ENCODE peak calls at places on chromosome 13, in four cellular contexts. E is GM12878, W is K562, G is endothelial cell of umbilical vein. J is an unnamed sample.

GRCh38 chr13:21079761-21080730 is 18.7 kb upstream of the LATS2 start:
- DNase-seq in E (no peak), W (no peak), G (peak), J (peak)

GRCh38 chr13:32587774-32588165 is 1.5 kb downstream of the PDS5B start:
- DNase-seq in E (no peak), W (peak), G (peak), J (peak)

GRCh38 chr13:41562083-41562482 is 104.7 kb downstream of the RGCC start:
- DNase-seq in E (no peak), W (no peak), G (peak), J (peak)

GRCh38 chr13:21171420-21171819 is 4.9 kb downstream of the SKA3 start:
- DNase-seq in E (no peak), W (no peak), G (no peak), J (no peak)

GRCh38 chr13:75222031-75222430 is 259.9 kb downstream of the TBC1D4 start:
- DNase-seq in E (no peak), W (no peak), G (no peak), J (peak)

GRCh38 chr13:98576963-98577822 is at the start of gene STK24:
- DNase-seq in E (no peak), W (peak), G (peak), J (peak)

GRCh38 chr13:66981912-66982311 is 248.2 kb downstream of the PCDH9 start:
- DNase-seq in E (no peak), W (no peak), G (no peak), J (no peak)

GRCh38 chr13:94608586-94608985 is 6.9 kb downstream of the GPR180 start:
- DNase-seq in E (no peak), W (no peak), G (no peak), J (no peak)

GRCh38 chr13:81606074-81606473 is 1265.1 kb upstream of the SPRY2 start:
- DNase-seq in E (no peak), W (no peak), G (no peak), J (no peak)

GRCh38 chr13:105084931-105085330 is 1450.5 kb downstream of the EFNB2 start:
- DNase-seq in E (no peak), W (no peak), G (no peak), J (no peak)

GRCh38 chr13:51726446-51727185 is 77.3 kb downstream of the DHRS12 start:
- DNase-seq in E (no peak), W (no peak), G (peak), J (peak)

GRCh38 chr13:31199849-31200635 is at the start of gene B3GLCT:
- DNase-seq in E (no peak), W (peak), G (peak), J (peak)

GRCh38 chr13:41458187-41458938 is 1.0 kb downstream of the RGCC start:
- DNase-seq in E (no peak), W (peak), G (peak), J (peak)

GRCh38 chr13:99528547-99528946 is 27.3 kb downstream of the TM9SF2 start:
- DNase-seq in E (no peak), W (no peak), G (peak), J (no peak)

GRCh38 chr13:95659500-95659899 is 15.0 kb upstream of the DZIP1 start:
- DNase-seq in E (no peak), W (no peak), G (no peak), J (no peak)

GRCh38 chr13:42977219-42977659 is 14.8 kb downstream of the EPSTI1 start:
- DNase-seq in E (no peak), W (no peak), G (no peak), J (no peak)

GRCh38 chr13:53238241-53238640 is 209.6 kb downstream of the OLFM4 start:
- DNase-seq in E (no peak), W (no peak), G (no peak), J (no peak)

GRCh38 chr13:95676100-95676774 is 702 bp upstream of the DNAJC3 start:
- DNase-seq in E (no peak), W (peak), G (peak), J (peak)

GRCh38 chr13:33744589-33745369 is 73.2 kb upstream of the RFC3 start:
- DNase-seq in E (no peak), W (no peak), G (no peak), J (no peak)

GRCh38 chr13:99151516-99151915 is 49.1 kb upstream of the UBAC2 start:
- DNase-seq in E (no peak), W (peak), G (no peak), J (peak)

GRCh38 chr13:79658333-79658975 is 177.5 kb downstream of the NDFIP2 start:
- DNase-seq in E (no peak), W (no peak), G (no peak), J (no peak)

GRCh38 chr13:98977568-98978270 is at the start of gene DOCK9:
- DNase-seq in E (no peak), W (no peak), G (peak), J (peak)

GRCh38 chr13:82480415-82480814 is 1401.9 kb downstream of the SLITRK1 start:
- DNase-seq in E (no peak), W (no peak), G (no peak), J (no peak)

GRCh38 chr13:95573226-95573625 is 20.7 kb downstream of the CLDN10 start:
- DNase-seq in E (no peak), W (no peak), G (peak), J (peak)

GRCh38 chr13:41909524-41909923 is 51.4 kb downstream of the VWA8 start:
- DNase-seq in E (no peak), W (no peak), G (no peak), J (no peak)

GRCh38 chr13:50357586-50358118 is 342.4 kb downstream of the KCNRG start:
- DNase-seq in E (no peak), W (peak), G (peak), J (peak)

GRCh38 chr13:51913421-51914136 is 51.8 kb downstream of the CCDC70 start:
- DNase-seq in E (no peak), W (no peak), G (no peak), J (no peak)

GRCh38 chr13:94305934-94306333 is 173.5 kb downstream of the DCT start:
- DNase-seq in E (no peak), W (no peak), G (no peak), J (peak)

GRCh38 chr13:47499358-47500150 is 501.5 kb downstream of the SUCLA2 start:
- DNase-seq in E (no peak), W (no peak), G (no peak), J (peak)

GRCh38 chr13:44155422-44156293 is 218.0 kb upstream of the SERP2 start:
- DNase-seq in E (no peak), W (no peak), G (peak), J (peak)

GRCh38 chr13:91045351-91046034 is 302.0 kb upstream of the MIR17HG start:
- DNase-seq in E (no peak), W (peak), G (no peak), J (no peak)

GRCh38 chr13:100594731-100595130 is 6.1 kb upstream of the GGACT start:
- DNase-seq in E (no peak), W (peak), G (no peak), J (no peak)

GRCh38 chr13:84870190-84870589 is 929.0 kb downstream of the SLITRK6 start:
- DNase-seq in E (no peak), W (no peak), G (no peak), J (no peak)

GRCh38 chr13:95106562-95106961 is 194.7 kb downstream of the ABCC4 start:
- DNase-seq in E (no peak), W (no peak), G (no peak), J (no peak)

GRCh38 chr13:27112006-27112405 is 59.6 kb downstream of the USP12 start:
- DNase-seq in E (no peak), W (no peak), G (no peak), J (no peak)

GRCh38 chr13:44649118-44649455 is 73.0 kb upstream of the TSC22D1 start:
- DNase-seq in E (no peak), W (no peak), G (no peak), J (no peak)

GRCh38 chr13:102680842-102681725 is 13.8 kb downstream of the METTL21C start:
- DNase-seq in E (no peak), W (no peak), G (no peak), J (peak)

GRCh38 chr13:112953591-112954487 is 15.2 kb upstream of the MCF2L start:
- DNase-seq in E (no peak), W (no peak), G (no peak), J (no peak)

GRCh38 chr13:112952759-112953541 is 16.1 kb upstream of the MCF2L start:
- DNase-seq in E (no peak), W (no peak), G (no peak), J (no peak)

GRCh38 chr13:112955956-112956355 is 13.1 kb upstream of the MCF2L start:
- DNase-seq in E (no peak), W (no peak), G (no peak), J (no peak)

GRCh38 chr13:112955271-112955937 is 13.6 kb upstream of the MCF2L start:
- DNase-seq in E (no peak), W (no peak), G (no peak), J (no peak)

GRCh38 chr13:112954488-112955270 is 14.3 kb upstream of the MCF2L start:
- DNase-seq in E (no peak), W (no peak), G (no peak), J (no peak)
- TF ChIP-seq FOS in E (no peak), W (no peak), G (no peak), J (no peak)

DNA sequence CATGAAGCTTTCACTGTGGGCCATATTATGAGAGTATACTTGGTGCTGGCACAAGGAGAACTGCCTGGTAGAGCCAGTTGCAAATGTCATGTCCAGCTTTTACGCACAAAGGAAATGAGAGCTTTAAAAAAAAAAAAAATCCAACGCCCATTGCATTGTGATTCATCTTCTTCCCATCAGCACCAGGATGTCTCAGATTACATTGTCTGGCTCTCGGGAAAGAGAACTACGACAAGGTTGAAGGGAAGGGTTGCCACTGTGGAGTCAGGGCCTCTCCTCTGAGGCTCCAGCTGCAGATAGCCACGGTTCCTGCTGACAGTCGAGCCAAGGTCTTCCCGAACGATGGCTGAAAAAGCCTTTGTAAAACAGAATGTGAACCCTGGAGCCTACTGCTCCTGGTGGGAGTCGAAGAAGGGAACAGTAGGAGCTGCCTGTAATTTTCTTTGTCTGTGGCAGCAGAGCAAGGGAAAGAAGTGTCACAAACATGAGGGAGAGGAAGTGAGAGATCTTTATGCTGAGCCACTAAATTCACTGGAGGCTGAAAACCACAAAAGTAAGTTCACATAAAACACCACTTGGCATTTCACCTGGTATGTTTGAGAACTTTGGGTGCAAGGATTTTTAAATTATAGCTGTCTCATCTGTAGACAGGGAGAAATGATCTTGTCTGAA is 704.7 kb downstream of the DIAPH3 start:
- DNase-seq in E (no peak), W (no peak), G (peak), J (peak)
- TF ChIP-seq FOS in E (no peak), W (no peak), G (peak), J (no peak)

DNA sequence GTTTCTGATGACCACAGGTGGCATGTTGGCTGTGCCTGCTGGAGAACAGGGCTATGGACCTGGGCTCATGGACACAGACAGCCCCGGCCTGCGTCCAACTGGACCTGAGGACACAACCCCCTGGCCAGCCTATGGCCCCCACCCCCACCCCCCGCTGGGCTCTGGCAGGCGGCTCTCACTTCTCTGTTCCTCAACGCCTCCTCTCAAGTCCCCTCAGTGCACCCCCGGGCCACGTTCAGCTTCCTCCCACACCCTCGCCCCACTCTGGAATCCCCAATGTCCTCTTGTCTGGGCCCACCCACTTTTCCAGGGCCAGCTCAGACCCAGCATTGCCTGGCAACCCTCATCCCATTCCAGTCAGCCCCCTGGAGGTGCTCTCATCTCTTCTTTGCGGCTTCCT is 130.2 kb upstream of the SPACA7 start:
- DNase-seq in E (no peak), W (no peak), G (no peak), J (no peak)
- TF ChIP-seq FOS in E (no peak), W (no peak), G (no peak), J (no peak)

GRCh38 chr13:30133976-30134375 is 173.4 kb downstream of the KATNAL1 start:
- DNase-seq in E (no peak), W (no peak), G (no peak), J (no peak)
- TF ChIP-seq FOS in E (no peak), W (no peak), G (no peak), J (no peak)

DNA sequence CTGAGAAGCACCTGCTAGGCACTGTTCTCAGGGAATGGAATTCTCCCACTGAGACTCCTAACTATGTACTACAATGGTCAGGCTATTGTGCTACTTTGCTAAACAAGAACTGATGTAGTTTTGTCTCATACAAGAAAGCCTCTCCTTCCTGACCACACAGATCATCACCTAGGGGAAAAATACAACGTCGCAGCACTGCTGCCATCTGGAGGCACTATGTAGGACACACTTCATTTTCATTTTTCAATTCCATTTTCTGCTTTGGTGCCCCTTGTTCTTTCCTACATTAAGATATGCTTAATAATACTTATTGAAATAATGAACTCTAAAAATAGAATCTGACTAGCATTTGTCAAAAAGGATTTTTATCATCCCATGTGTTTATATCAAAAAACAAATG is 21.1 kb downstream of the PROSER1 start:
- DNase-seq in E (no peak), W (peak), G (peak), J (peak)
- TF ChIP-seq FOS in E (no peak), W (no peak), G (no peak), J (no peak)

DNA sequence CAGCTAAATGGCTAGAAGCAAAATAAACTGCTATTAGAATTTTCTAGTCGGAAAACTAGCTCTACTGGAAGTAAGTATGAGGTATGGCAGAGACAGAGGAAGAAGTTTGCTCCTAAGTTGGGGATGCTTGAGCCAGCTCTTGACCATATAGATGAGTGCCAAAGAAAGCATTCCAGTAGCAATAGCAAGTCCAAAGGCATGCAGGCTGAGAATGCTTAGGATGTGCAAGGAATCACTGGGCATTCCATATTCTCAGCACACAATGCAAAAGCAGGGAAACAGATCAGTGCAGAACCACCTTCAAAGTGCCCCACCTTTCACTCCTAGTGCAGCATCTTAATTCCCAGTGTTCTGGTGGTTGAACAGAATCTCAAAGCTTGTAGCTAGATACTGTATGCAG is 32.9 kb downstream of the SERTM1 start:
- DNase-seq in E (no peak), W (no peak), G (no peak), J (peak)
- TF ChIP-seq FOS in E (no peak), W (no peak), G (no peak), J (no peak)

GRCh38 chr13:109273326-109273751 is 513.0 kb downstream of the IRS2 start:
- DNase-seq in E (no peak), W (no peak), G (peak), J (peak)

GRCh38 chr13:109271555-109271954 is 514.8 kb downstream of the IRS2 start:
- DNase-seq in E (no peak), W (no peak), G (no peak), J (no peak)

GRCh38 chr13:109271991-109272454 is 514.4 kb downstream of the IRS2 start:
- DNase-seq in E (no peak), W (peak), G (no peak), J (no peak)

GRCh38 chr13:109274188-109274821 is 512.1 kb downstream of the IRS2 start:
- DNase-seq in E (no peak), W (no peak), G (peak), J (peak)

GRCh38 chr13:109272595-109273325 is 513.6 kb downstream of the IRS2 start:
- DNase-seq in E (no peak), W (no peak), G (no peak), J (peak)
- TF ChIP-seq FOS in E (no peak), W (no peak), G (no peak), J (no peak)

DNA sequence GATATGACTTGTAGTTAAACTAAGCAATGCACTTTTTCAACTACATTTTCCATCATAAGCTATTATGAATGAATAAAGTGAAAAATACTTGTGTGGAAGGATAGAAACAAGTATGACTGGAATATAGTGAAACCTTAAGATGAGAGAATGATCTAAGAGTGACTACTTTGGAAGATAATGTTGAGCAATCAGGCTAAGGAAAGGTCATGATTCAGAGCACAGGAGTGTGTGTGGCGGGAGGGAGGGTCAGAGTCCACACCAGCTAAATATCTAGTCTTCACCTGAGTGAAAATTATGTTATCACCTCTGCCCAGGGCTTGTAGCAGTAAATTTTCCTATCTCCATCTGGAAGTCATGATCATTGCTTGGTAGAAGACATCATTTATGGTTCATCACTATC is 833.4 kb upstream of the ATXN8OS start:
- DNase-seq in E (no peak), W (peak), G (no peak), J (no peak)
- TF ChIP-seq FOS in E (no peak), W (no peak), G (no peak), J (no peak)

J was measured in IMR-90.